ENCODE peak calls at places on chromosomes 2 and 18, in four cellular contexts. Q is sciatic nerve, Y is anterior cingulate cortex, X is epithelial cell of proximal tubule. D is an unnamed sample.

GRCh38 chr18:58570360-58571064 is 58.4 kb downstream of the ALPK2 start:
- DNase-seq in Q (no peak), Y (no peak), X (no peak), D (no peak)

GRCh38 chr2:160317113-160318099 is 117.3 kb upstream of the ITGB6 start:
- DNase-seq in Q (no peak), Y (no peak), X (no peak), D (no peak)

GRCh38 chr2:203650860-203651613 is 55.4 kb upstream of the CD28 start:
- DNase-seq in Q (no peak), Y (no peak), X (peak; percentile 43), D (peak; percentile 53)

GRCh38 chr2:127576433-127577207 is 41.1 kb downstream of the MYO7B start:
- DNase-seq in Q (peak; percentile 54), Y (peak; percentile 50), X (no peak), D (peak; percentile 26)

GRCh38 chr2:240962371-240963064 is 35.9 kb upstream of the SNED1 start:
- DNase-seq in Q (peak; percentile 91), Y (no peak), X (no peak), D (no peak)

GRCh38 chr18:59067873-59068272 is 71.8 kb upstream of the SEC11C start:
- DNase-seq in Q (no peak), Y (no peak), X (no peak), D (no peak)

GRCh38 chr2:75053484-75054112 is 95.2 kb downstream of the POLE4 start:
- DNase-seq in Q (no peak), Y (no peak), X (no peak), D (peak; percentile 60)

GRCh38 chr2:37809931-37810570 is 115.0 kb upstream of the RMDN2 start:
- DNase-seq in Q (no peak), Y (no peak), X (no peak), D (no peak)

GRCh38 chr2:27085670-27086089 is 892 bp upstream of the KHK start:
- DNase-seq in Q (peak; percentile 88), Y (peak; percentile 62), X (no peak), D (peak; percentile 74)

GRCh38 chr2:27954261-27954673 is 63.7 kb downstream of the BABAM2 start:
- DNase-seq in Q (no peak), Y (no peak), X (no peak), D (no peak)

GRCh38 chr18:12278765-12279682 is 24.9 kb downstream of the CIDEA start:
- DNase-seq in Q (peak; percentile 87), Y (peak; percentile 49), X (no peak), D (peak; percentile 90)

GRCh38 chr2:27922842-27923241 is 32.3 kb downstream of the BABAM2 start:
- DNase-seq in Q (no peak), Y (no peak), X (peak; percentile 69), D (no peak)

GRCh38 chr18:61609131-61609530 is 275.9 kb downstream of the CDH20 start:
- DNase-seq in Q (no peak), Y (no peak), X (no peak), D (no peak)